ENCODE peak calls at places on chromosome 18, in five cellular contexts. One of them, this sample, is unnamed.

GRCh38 chr18:74234326-74235171 is 57.2 kb downstream of the CYB5A start:
- DNase-seq in CD8-positive, alpha-beta T cell: no peak
- DNase-seq in MM.1S: no peak
- DNase-seq in cardiac muscle cell: peak; percentile 7
- DNase-seq in ascending aorta: no peak
- DNase-seq in this sample: no peak

GRCh38 chr18:44777429-44778192 is 96.9 kb downstream of the SETBP1 start:
- DNase-seq in CD8-positive, alpha-beta T cell: no peak
- DNase-seq in MM.1S: no peak
- DNase-seq in cardiac muscle cell: no peak
- DNase-seq in ascending aorta: no peak
- DNase-seq in this sample: no peak

GRCh38 chr18:39942702-39943101 is 2012.3 kb upstream of the PIK3C3 start:
- DNase-seq in CD8-positive, alpha-beta T cell: no peak
- DNase-seq in MM.1S: peak; percentile 71
- DNase-seq in cardiac muscle cell: no peak
- DNase-seq in ascending aorta: no peak
- DNase-seq in this sample: no peak

GRCh38 chr18:58761241-58761969 is 90.1 kb downstream of the MALT1 start:
- DNase-seq in CD8-positive, alpha-beta T cell: no peak
- DNase-seq in MM.1S: peak; percentile 88
- DNase-seq in cardiac muscle cell: peak; percentile 52
- DNase-seq in ascending aorta: peak; percentile 40
- DNase-seq in this sample: peak; percentile 20

GRCh38 chr18:26021061-26021754 is 69.2 kb downstream of the SS18 start:
- DNase-seq in CD8-positive, alpha-beta T cell: no peak
- DNase-seq in MM.1S: no peak
- DNase-seq in cardiac muscle cell: peak; percentile 51
- DNase-seq in ascending aorta: no peak
- DNase-seq in this sample: no peak

GRCh38 chr18:7191736-7192135 is 39.2 kb upstream of the LRRC30 start:
- DNase-seq in CD8-positive, alpha-beta T cell: no peak
- DNase-seq in MM.1S: no peak
- DNase-seq in cardiac muscle cell: no peak
- DNase-seq in ascending aorta: no peak
- DNase-seq in this sample: no peak

GRCh38 chr18:3293196-3293951 is 31.4 kb downstream of the MYL12B start:
- DNase-seq in CD8-positive, alpha-beta T cell: no peak
- DNase-seq in MM.1S: no peak
- DNase-seq in cardiac muscle cell: no peak
- DNase-seq in ascending aorta: no peak
- DNase-seq in this sample: no peak

GRCh38 chr18:31438402-31438801 is 9.1 kb upstream of the DSG3 start:
- DNase-seq in CD8-positive, alpha-beta T cell: no peak
- DNase-seq in MM.1S: no peak
- DNase-seq in cardiac muscle cell: no peak
- DNase-seq in ascending aorta: no peak
- DNase-seq in this sample: no peak

GRCh38 chr18:72866901-72867701 is 686 bp downstream of the NETO1 start:
- DNase-seq in CD8-positive, alpha-beta T cell: no peak
- DNase-seq in MM.1S: no peak
- DNase-seq in cardiac muscle cell: peak; percentile 62
- DNase-seq in ascending aorta: no peak
- DNase-seq in this sample: no peak

GRCh38 chr18:25875574-25875973 is 214.8 kb downstream of the SS18 start:
- DNase-seq in CD8-positive, alpha-beta T cell: no peak
- DNase-seq in MM.1S: no peak
- DNase-seq in cardiac muscle cell: peak; percentile 33
- DNase-seq in ascending aorta: no peak
- DNase-seq in this sample: no peak

GRCh38 chr18:3466051-3466450 is 16.1 kb downstream of the TGIF1 start:
- DNase-seq in CD8-positive, alpha-beta T cell: no peak
- DNase-seq in MM.1S: no peak
- DNase-seq in cardiac muscle cell: no peak
- DNase-seq in ascending aorta: no peak
- DNase-seq in this sample: no peak

GRCh38 chr18:11148655-11149440 is 521 bp downstream of the PIEZO2 start:
- DNase-seq in CD8-positive, alpha-beta T cell: no peak
- DNase-seq in MM.1S: no peak
- DNase-seq in cardiac muscle cell: no peak
- DNase-seq in ascending aorta: no peak
- DNase-seq in this sample: no peak

GRCh38 chr18:61943175-61943964 is 50.6 kb upstream of the RNF152 start:
- DNase-seq in CD8-positive, alpha-beta T cell: no peak
- DNase-seq in MM.1S: no peak
- DNase-seq in cardiac muscle cell: no peak
- DNase-seq in ascending aorta: no peak
- DNase-seq in this sample: no peak

GRCh38 chr18:11909597-11910026 is 1.5 kb upstream of the MPPE1 start:
- DNase-seq in CD8-positive, alpha-beta T cell: no peak
- DNase-seq in MM.1S: peak; percentile 24
- DNase-seq in cardiac muscle cell: no peak
- DNase-seq in ascending aorta: no peak
- DNase-seq in this sample: no peak

GRCh38 chr18:58526425-58527115 is 102.3 kb downstream of the ALPK2 start:
- DNase-seq in CD8-positive, alpha-beta T cell: no peak
- DNase-seq in MM.1S: no peak
- DNase-seq in cardiac muscle cell: no peak
- DNase-seq in ascending aorta: no peak
- DNase-seq in this sample: no peak

GRCh38 chr18:70454705-70455322 is 166.0 kb downstream of the SOCS6 start:
- DNase-seq in CD8-positive, alpha-beta T cell: no peak
- DNase-seq in MM.1S: peak; percentile 60
- DNase-seq in cardiac muscle cell: peak; percentile 77
- DNase-seq in ascending aorta: no peak
- DNase-seq in this sample: peak; percentile 35

GRCh38 chr18:48018806-48019295 is 88.4 kb upstream of the SMAD2 start:
- DNase-seq in CD8-positive, alpha-beta T cell: no peak
- DNase-seq in MM.1S: no peak
- DNase-seq in cardiac muscle cell: no peak
- DNase-seq in ascending aorta: peak; percentile 35
- DNase-seq in this sample: no peak

GRCh38 chr18:6543330-6543908 is 128.7 kb upstream of the L3MBTL4 start:
- DNase-seq in CD8-positive, alpha-beta T cell: no peak
- DNase-seq in MM.1S: peak; percentile 35
- DNase-seq in cardiac muscle cell: peak; percentile 57
- DNase-seq in ascending aorta: no peak
- DNase-seq in this sample: peak; percentile 19

GRCh38 chr18:56672391-56672790 is 21.2 kb downstream of the WDR7 start:
- DNase-seq in CD8-positive, alpha-beta T cell: no peak
- DNase-seq in MM.1S: no peak
- DNase-seq in cardiac muscle cell: no peak
- DNase-seq in ascending aorta: no peak
- DNase-seq in this sample: no peak

GRCh38 chr18:22525313-22525712 is 107.6 kb upstream of the CTAGE1 start:
- DNase-seq in CD8-positive, alpha-beta T cell: no peak
- DNase-seq in MM.1S: no peak
- DNase-seq in cardiac muscle cell: no peak
- DNase-seq in ascending aorta: no peak
- DNase-seq in this sample: no peak

GRCh38 chr18:22567794-22568193 is 150.1 kb upstream of the CTAGE1 start:
- DNase-seq in CD8-positive, alpha-beta T cell: no peak
- DNase-seq in MM.1S: no peak
- DNase-seq in cardiac muscle cell: no peak
- DNase-seq in ascending aorta: no peak
- DNase-seq in this sample: peak; percentile 6

GRCh38 chr18:7987284-7987976 is 420.3 kb downstream of the PTPRM start:
- DNase-seq in CD8-positive, alpha-beta T cell: no peak
- DNase-seq in MM.1S: no peak
- DNase-seq in cardiac muscle cell: no peak
- DNase-seq in ascending aorta: no peak
- DNase-seq in this sample: no peak

GRCh38 chr18:38940863-38941531 is 1375.4 kb upstream of the CELF4 start:
- DNase-seq in CD8-positive, alpha-beta T cell: peak; percentile 56
- DNase-seq in MM.1S: peak; percentile 97
- DNase-seq in cardiac muscle cell: no peak
- DNase-seq in ascending aorta: no peak
- DNase-seq in this sample: peak; percentile 28

GRCh38 chr18:51617572-51618260 is 420.2 kb upstream of the MEX3C start:
- DNase-seq in CD8-positive, alpha-beta T cell: no peak
- DNase-seq in MM.1S: no peak
- DNase-seq in cardiac muscle cell: no peak
- DNase-seq in ascending aorta: no peak
- DNase-seq in this sample: no peak

GRCh38 chr18:67766930-67767329 is 250.4 kb upstream of the DSEL start:
- DNase-seq in CD8-positive, alpha-beta T cell: no peak
- DNase-seq in MM.1S: no peak
- DNase-seq in cardiac muscle cell: no peak
- DNase-seq in ascending aorta: no peak
- DNase-seq in this sample: no peak

GRCh38 chr18:76374330-76375281 is 120.4 kb downstream of the ZNF516 start:
- DNase-seq in CD8-positive, alpha-beta T cell: peak; percentile 32
- DNase-seq in MM.1S: no peak
- DNase-seq in cardiac muscle cell: no peak
- DNase-seq in ascending aorta: no peak
- DNase-seq in this sample: no peak

GRCh38 chr18:74497308-74497640 is 1.1 kb downstream of the CNDP2 start:
- DNase-seq in CD8-positive, alpha-beta T cell: no peak
- DNase-seq in MM.1S: no peak
- DNase-seq in cardiac muscle cell: no peak
- DNase-seq in ascending aorta: no peak
- DNase-seq in this sample: peak; percentile 15

GRCh38 chr18:6652098-6652497 is 77.4 kb upstream of the ARHGAP28 start:
- DNase-seq in CD8-positive, alpha-beta T cell: no peak
- DNase-seq in MM.1S: no peak
- DNase-seq in cardiac muscle cell: no peak
- DNase-seq in ascending aorta: no peak
- DNase-seq in this sample: no peak

GRCh38 chr18:22391571-22392359 is 25.9 kb downstream of the CTAGE1 start:
- DNase-seq in CD8-positive, alpha-beta T cell: peak; percentile 79
- DNase-seq in MM.1S: no peak
- DNase-seq in cardiac muscle cell: no peak
- DNase-seq in ascending aorta: peak; percentile 74
- DNase-seq in this sample: no peak

GRCh38 chr18:45328762-45329161 is 286.5 kb upstream of the SLC14A2 start:
- DNase-seq in CD8-positive, alpha-beta T cell: no peak
- DNase-seq in MM.1S: no peak
- DNase-seq in cardiac muscle cell: no peak
- DNase-seq in ascending aorta: no peak
- DNase-seq in this sample: no peak

GRCh38 chr18:7567487-7568425 is 640 bp downstream of the PTPRM start:
- DNase-seq in CD8-positive, alpha-beta T cell: no peak
- DNase-seq in MM.1S: peak; percentile 78
- DNase-seq in cardiac muscle cell: peak; percentile 75
- DNase-seq in ascending aorta: peak; percentile 73
- DNase-seq in this sample: no peak

GRCh38 chr18:2087877-2088673 is 483.2 kb downstream of the METTL4 start:
- DNase-seq in CD8-positive, alpha-beta T cell: no peak
- DNase-seq in MM.1S: no peak
- DNase-seq in cardiac muscle cell: no peak
- DNase-seq in ascending aorta: no peak
- DNase-seq in this sample: no peak

GRCh38 chr18:74982946-74983635 is 225.8 kb downstream of the PTGR3 start:
- DNase-seq in CD8-positive, alpha-beta T cell: no peak
- DNase-seq in MM.1S: no peak
- DNase-seq in cardiac muscle cell: no peak
- DNase-seq in ascending aorta: no peak
- DNase-seq in this sample: no peak

GRCh38 chr18:61991201-61991600 is 98.4 kb upstream of the RNF152 start:
- DNase-seq in CD8-positive, alpha-beta T cell: no peak
- DNase-seq in MM.1S: no peak
- DNase-seq in cardiac muscle cell: no peak
- DNase-seq in ascending aorta: no peak
- DNase-seq in this sample: no peak

GRCh38 chr18:13264986-13265900 is 46.7 kb downstream of the LDLRAD4 start:
- DNase-seq in CD8-positive, alpha-beta T cell: no peak
- DNase-seq in MM.1S: no peak
- DNase-seq in cardiac muscle cell: no peak
- DNase-seq in ascending aorta: no peak
- DNase-seq in this sample: no peak

GRCh38 chr18:58180738-58181353 is 136.8 kb downstream of the NEDD4L start:
- DNase-seq in CD8-positive, alpha-beta T cell: peak; percentile 56
- DNase-seq in MM.1S: peak; percentile 30
- DNase-seq in cardiac muscle cell: peak; percentile 61
- DNase-seq in ascending aorta: peak; percentile 69
- DNase-seq in this sample: peak; percentile 35

GRCh38 chr18:32110005-32110404 is 18.3 kb downstream of the RNF138 start:
- DNase-seq in CD8-positive, alpha-beta T cell: no peak
- DNase-seq in MM.1S: no peak
- DNase-seq in cardiac muscle cell: no peak
- DNase-seq in ascending aorta: no peak
- DNase-seq in this sample: no peak

GRCh38 chr18:60893331-60894114 is 439.7 kb upstream of the CDH20 start:
- DNase-seq in CD8-positive, alpha-beta T cell: no peak
- DNase-seq in MM.1S: no peak
- DNase-seq in cardiac muscle cell: no peak
- DNase-seq in ascending aorta: no peak
- DNase-seq in this sample: no peak

GRCh38 chr18:34710430-34711386 is 610 bp downstream of the DTNA start:
- DNase-seq in CD8-positive, alpha-beta T cell: no peak
- DNase-seq in MM.1S: no peak
- DNase-seq in cardiac muscle cell: no peak
- DNase-seq in ascending aorta: no peak
- DNase-seq in this sample: no peak
- H3K4me3 ChIP-seq in CD8-positive, alpha-beta T cell: no peak overlapping the region
- H3K4me3 ChIP-seq in MM.1S: no peak overlapping the region
- H3K4me3 ChIP-seq in cardiac muscle cell: no peak overlapping the region
- H3K4me3 ChIP-seq in ascending aorta: peak overlapping the region; percentile 56
- H3K4me3 ChIP-seq in this sample: no peak overlapping the region

GRCh38 chr18:9105420-9105819 is 2.9 kb downstream of the NDUFV2 start:
- DNase-seq in CD8-positive, alpha-beta T cell: no peak
- DNase-seq in MM.1S: peak; percentile 69
- DNase-seq in cardiac muscle cell: no peak
- DNase-seq in ascending aorta: no peak
- DNase-seq in this sample: no peak
- H3K4me3 ChIP-seq in CD8-positive, alpha-beta T cell: no peak overlapping the region
- H3K4me3 ChIP-seq in MM.1S: peak overlapping the region; percentile 76
- H3K4me3 ChIP-seq in cardiac muscle cell: peak overlapping the region; percentile 64
- H3K4me3 ChIP-seq in ascending aorta: peak overlapping the region; percentile 77
- H3K4me3 ChIP-seq in this sample: peak overlapping the region; percentile 93

GRCh38 chr18:9535430-9535972 is 60.2 kb downstream of the RALBP1 start:
- DNase-seq in CD8-positive, alpha-beta T cell: no peak
- DNase-seq in MM.1S: no peak
- DNase-seq in cardiac muscle cell: no peak
- DNase-seq in ascending aorta: peak; percentile 80
- DNase-seq in this sample: no peak
- H3K4me3 ChIP-seq in CD8-positive, alpha-beta T cell: no peak overlapping the region
- H3K4me3 ChIP-seq in MM.1S: no peak overlapping the region
- H3K4me3 ChIP-seq in cardiac muscle cell: no peak overlapping the region
- H3K4me3 ChIP-seq in ascending aorta: peak overlapping the region; percentile 56
- H3K4me3 ChIP-seq in this sample: no peak overlapping the region

GRCh38 chr18:23738575-23738974 is 49.3 kb downstream of the LAMA3 start:
- DNase-seq in CD8-positive, alpha-beta T cell: no peak
- DNase-seq in MM.1S: no peak
- DNase-seq in cardiac muscle cell: no peak
- DNase-seq in ascending aorta: no peak
- DNase-seq in this sample: no peak

GRCh38 chr18:23738151-23738550 is 48.9 kb downstream of the LAMA3 start:
- DNase-seq in CD8-positive, alpha-beta T cell: no peak
- DNase-seq in MM.1S: no peak
- DNase-seq in cardiac muscle cell: no peak
- DNase-seq in ascending aorta: no peak
- DNase-seq in this sample: no peak

GRCh38 chr18:23743733-23744333 is 54.6 kb downstream of the LAMA3 start:
- DNase-seq in CD8-positive, alpha-beta T cell: no peak
- DNase-seq in MM.1S: no peak
- DNase-seq in cardiac muscle cell: peak; percentile 41
- DNase-seq in ascending aorta: no peak
- DNase-seq in this sample: no peak

GRCh38 chr18:23737578-23737977 is 48.3 kb downstream of the LAMA3 start:
- DNase-seq in CD8-positive, alpha-beta T cell: no peak
- DNase-seq in MM.1S: no peak
- DNase-seq in cardiac muscle cell: no peak
- DNase-seq in ascending aorta: no peak
- DNase-seq in this sample: no peak

GRCh38 chr18:23740105-23740830 is 51.0 kb downstream of the LAMA3 start:
- DNase-seq in CD8-positive, alpha-beta T cell: no peak
- DNase-seq in MM.1S: no peak
- DNase-seq in cardiac muscle cell: no peak
- DNase-seq in ascending aorta: no peak
- DNase-seq in this sample: no peak
- H3K4me3 ChIP-seq in CD8-positive, alpha-beta T cell: no peak overlapping the region
- H3K4me3 ChIP-seq in MM.1S: no peak overlapping the region
- H3K4me3 ChIP-seq in cardiac muscle cell: no peak overlapping the region
- H3K4me3 ChIP-seq in ascending aorta: no peak overlapping the region
- H3K4me3 ChIP-seq in this sample: no peak overlapping the region

This sample was measured in OCI-LY7.